ENCODE peak calls at places on chromosomes 12 and 14, in ten cellular contexts. T is gastrocnemius medialis; D is progenitor cell of endocrine pancreas; Z is Jurkat, Clone E6-1; C is RWPE1; E is iPS DF 19.7; Y is NCI-H524; F is NT2/D1; M is HEK293T; A is left cardiac atrium. N is an unnamed sample.

GRCh38 chr14:24911324-24912095 is 138.4 kb downstream of the STXBP6 start:
- DNase-seq in Z (no peak), F (no peak), A (no peak), E (no peak), M (no peak), T (peak), D (no peak), C (no peak), Y (no peak), N (peak)

GRCh38 chr12:65666876-65667275 is 157.4 kb upstream of the HMGA2 start:
- DNase-seq in C (no peak), Y (no peak), F (no peak), D (no peak), T (no peak), Z (no peak), M (no peak), A (no peak), E (no peak), N (no peak)

GRCh38 chr12:22395666-22396065 is 61.2 kb upstream of the ST8SIA1 start:
- DNase-seq in E (no peak), T (no peak), D (no peak), F (no peak), Y (no peak), Z (no peak), A (no peak), C (no peak), M (no peak), N (no peak)

GRCh38 chr12:63445266-63445665 is 223.0 kb downstream of the DPY19L2 start:
- DNase-seq in D (no peak), Y (no peak), C (no peak), F (no peak), M (no peak), E (no peak), T (no peak), A (no peak), Z (no peak), N (no peak)

GRCh38 chr12:123076604-123077297 is 74.1 kb downstream of the PITPNM2 start:
- DNase-seq in Y (no peak), F (no peak), M (no peak), T (no peak), Z (peak), C (no peak), D (no peak), A (no peak), E (no peak), N (no peak)

GRCh38 chr14:92489394-92490238 is 24.0 kb upstream of the RIN3 start:
- DNase-seq in C (no peak), F (no peak), T (no peak), E (no peak), M (no peak), Z (no peak), Y (no peak), D (no peak), A (no peak), N (no peak)

GRCh38 chr12:131832393-131833231 is 4.4 kb downstream of the MMP17 start:
- DNase-seq in Y (peak), T (no peak), E (no peak), A (peak), M (no peak), C (no peak), D (no peak), F (no peak), Z (no peak), N (peak)

GRCh38 chr14:68713782-68714181 is 79.1 kb downstream of the ZFP36L1 start:
- DNase-seq in F (no peak), Y (no peak), D (no peak), M (no peak), E (no peak), A (no peak), Z (no peak), T (no peak), C (no peak), N (no peak)

GRCh38 chr14:63860146-63860545 is 7.3 kb downstream of the SYNE2 start:
- DNase-seq in T (no peak), D (no peak), Y (no peak), Z (no peak), A (no peak), C (no peak), E (no peak), F (no peak), M (no peak), N (no peak)

GRCh38 chr12:10557766-10558165 is 52.1 kb downstream of the EIF2S3B start:
- DNase-seq in E (no peak), C (peak), Y (no peak), Z (no peak), A (no peak), T (no peak), F (no peak), D (no peak), M (no peak), N (no peak)

GRCh38 chr14:86055512-86055911 is 525.6 kb downstream of the FLRT2 start:
- DNase-seq in Y (peak), M (no peak), Z (peak), D (no peak), A (no peak), T (no peak), F (no peak), C (no peak), E (no peak), N (no peak)

GRCh38 chr14:91059576-91060471 is 617 bp downstream of the RPS6KA5 start:
- DNase-seq in A (peak), C (peak), T (peak), Y (peak), Z (no peak), D (peak), E (no peak), M (peak), F (peak), N (peak)

GRCh38 chr12:9649532-9649940 is 20.0 kb upstream of the CLEC2D start:
- DNase-seq in A (no peak), D (no peak), T (no peak), F (no peak), Y (no peak), E (no peak), M (no peak), C (no peak), Z (no peak), N (peak)